ENCODE peak calls at places on chromosomes 1 and 21, in nine cellular contexts. M is psoas muscle, V is dorsolateral prefrontal cortex, S is SJSA1, R is AG04450, Q is colonic mucosa, H is brain microvascular endothelial cell, U is transverse colon, D is GM23338. A is an unnamed sample.

GRCh38 chr1:207869859-207870258 is 41.1 kb downstream of the CD34 start:
- DNase-seq in M (no peak), S (no peak), Q (no peak), D (no peak), H (no peak), U (peak), R (no peak), V (no peak), A (no peak)

GRCh38 chr1:18783705-18784522 is 75.5 kb downstream of the TAS1R2 start:
- DNase-seq in U (no peak), S (no peak), H (no peak), D (peak), R (no peak), Q (no peak), M (no peak), V (no peak), A (no peak)

GRCh38 chr1:92638498-92638897 is 146.4 kb downstream of the EVI5 start:
- DNase-seq in D (no peak), M (no peak), U (no peak), R (no peak), V (no peak), Q (no peak), S (no peak), H (no peak), A (no peak)

GRCh38 chr1:58858344-58858673 is 74.5 kb upstream of the JUN start:
- DNase-seq in D (no peak), H (no peak), V (no peak), Q (no peak), U (no peak), S (no peak), R (no peak), M (no peak), A (peak)

GRCh38 chr1:228279011-228279721 is 71.3 kb downstream of the OBSCN start:
- DNase-seq in V (peak), H (no peak), Q (no peak), D (no peak), R (no peak), M (no peak), S (peak), U (peak), A (no peak)

GRCh38 chr1:150551784-150552691 is 2.8 kb downstream of the ADAMTSL4 start:
- DNase-seq in M (peak), U (peak), R (peak), H (peak), V (peak), Q (peak), D (no peak), S (no peak), A (no peak)

GRCh38 chr21:17438642-17439041 is 74.2 kb upstream of the CXADR start:
- DNase-seq in R (no peak), H (no peak), Q (no peak), U (no peak), S (no peak), V (no peak), M (no peak), D (peak), A (no peak)

GRCh38 chr1:18645172-18646090 is 14.8 kb downstream of the PAX7 start:
- DNase-seq in V (no peak), H (no peak), M (no peak), Q (no peak), R (no peak), D (peak), U (no peak), S (no peak), A (no peak)

GRCh38 chr1:64536217-64536835 is 66.4 kb downstream of the CACHD1 start:
- DNase-seq in H (no peak), V (no peak), M (no peak), U (no peak), Q (no peak), D (no peak), R (no peak), S (no peak), A (no peak)

GRCh38 chr1:15446212-15446611 is 8.0 kb downstream of the CTRC start:
- DNase-seq in Q (no peak), D (no peak), S (no peak), H (no peak), R (no peak), U (no peak), M (no peak), V (no peak), A (no peak)

GRCh38 chr1:247212012-247212411 is 40.2 kb upstream of the ZNF124 start:
- DNase-seq in M (no peak), V (no peak), R (no peak), D (no peak), U (peak), S (no peak), H (no peak), Q (no peak), A (no peak)

GRCh38 chr1:34865981-34866761 is 6.6 kb upstream of the SMIM12 start:
- DNase-seq in D (peak), S (peak), H (peak), U (peak), M (peak), R (peak), V (peak), Q (peak), A (peak)

GRCh38 chr1:8204823-8205222 is 113.1 kb upstream of the SLC45A1 start:
- DNase-seq in D (no peak), Q (no peak), S (no peak), V (no peak), R (no peak), U (no peak), M (no peak), H (no peak), A (no peak)

GRCh38 chr1:184629261-184629660 is 125.4 kb downstream of the EDEM3 start:
- DNase-seq in Q (no peak), R (no peak), H (no peak), U (no peak), S (no peak), M (no peak), D (no peak), V (no peak), A (no peak)

GRCh38 chr1:227227761-227228160 is 90.5 kb downstream of the CDC42BPA start:
- DNase-seq in V (no peak), S (no peak), Q (no peak), H (no peak), D (no peak), U (no peak), R (no peak), M (no peak), A (no peak)

GRCh38 chr1:112674986-112675727 is 698 bp downstream of the MOV10 start:
- DNase-seq in V (no peak), S (peak), H (no peak), D (peak), R (no peak), M (peak), Q (peak), U (peak), A (peak)

GRCh38 chr1:76955652-76956051 is 88.4 kb downstream of the ST6GALNAC5 start:
- DNase-seq in R (no peak), H (no peak), V (no peak), Q (no peak), M (no peak), U (no peak), S (no peak), D (no peak), A (no peak)

GRCh38 chr1:206489980-206490534 is 17.3 kb upstream of the RASSF5 start:
- DNase-seq in Q (peak), D (peak), R (no peak), U (peak), H (peak), V (peak), M (peak), S (peak), A (peak)

GRCh38 chr1:154427173-154428139 is 22.3 kb downstream of the IL6R start:
- DNase-seq in V (no peak), D (no peak), H (no peak), M (peak), U (peak), S (no peak), R (no peak), Q (peak), A (no peak)

GRCh38 chr1:202193614-202194327 is at the start of gene LGR6:
- DNase-seq in U (no peak), Q (no peak), D (peak), S (no peak), M (no peak), V (no peak), H (no peak), R (no peak), A (no peak)

GRCh38 chr1:182735343-182735742 is 51.0 kb upstream of the RGS8 start:
- DNase-seq in V (no peak), U (no peak), D (no peak), S (no peak), R (no peak), M (no peak), H (no peak), Q (no peak), A (no peak)

GRCh38 chr1:23446644-23447310 is 22.2 kb upstream of the TCEA3 start:
- DNase-seq in M (no peak), R (no peak), D (no peak), V (no peak), H (no peak), S (no peak), Q (no peak), U (no peak), A (no peak)

GRCh38 chr1:211687462-211688215 is 12.2 kb upstream of the NEK2 start:
- DNase-seq in S (no peak), Q (no peak), D (no peak), M (no peak), H (no peak), U (no peak), R (no peak), V (no peak), A (no peak)

GRCh38 chr1:190175320-190175719 is 302.3 kb downstream of the BRINP3 start:
- DNase-seq in R (peak), V (no peak), U (no peak), M (no peak), H (no peak), Q (no peak), D (no peak), S (no peak), A (no peak)

GRCh38 chr1:10677508-10678364 is 118.7 kb downstream of the CASZ1 start:
- DNase-seq in R (no peak), H (no peak), U (peak), Q (peak), M (no peak), V (no peak), S (no peak), D (peak), A (no peak)

GRCh38 chr21:35390013-35390776 is 341.1 kb upstream of the RUNX1 start:
- DNase-seq in S (no peak), M (no peak), V (no peak), Q (no peak), D (no peak), R (no peak), U (no peak), H (peak), A (no peak)

GRCh38 chr1:56954664-56955063 is 11.2 kb downstream of the C8B start:
- DNase-seq in D (no peak), M (no peak), U (no peak), R (no peak), Q (no peak), V (no peak), H (no peak), S (no peak), A (no peak)

GRCh38 chr1:167734841-167735240 is 13.1 kb downstream of the MPZL1 start:
- DNase-seq in S (no peak), R (no peak), Q (no peak), M (no peak), H (no peak), D (no peak), U (no peak), V (no peak), A (no peak)

GRCh38 chr1:154966111-154966510 is 4.4 kb downstream of the SHC1 start:
- DNase-seq in V (no peak), Q (no peak), U (no peak), M (no peak), R (no peak), H (no peak), D (no peak), S (no peak), A (no peak)

GRCh38 chr1:89023026-89023425 is 360 bp upstream of the GBP3 start:
- DNase-seq in M (no peak), V (no peak), S (no peak), H (no peak), D (no peak), U (no peak), Q (no peak), R (no peak), A (no peak)

GRCh38 chr1:230976825-230977747 is 1.6 kb downstream of the TTC13 start:
- DNase-seq in D (no peak), V (no peak), R (no peak), H (no peak), M (no peak), Q (peak), U (no peak), S (no peak), A (peak)
- H3K4me3 ChIP-seq in D (peak), V (peak), R (no peak), H (no peak), M (peak), Q (peak), U (no peak), S (no peak), A (peak)

DNA sequence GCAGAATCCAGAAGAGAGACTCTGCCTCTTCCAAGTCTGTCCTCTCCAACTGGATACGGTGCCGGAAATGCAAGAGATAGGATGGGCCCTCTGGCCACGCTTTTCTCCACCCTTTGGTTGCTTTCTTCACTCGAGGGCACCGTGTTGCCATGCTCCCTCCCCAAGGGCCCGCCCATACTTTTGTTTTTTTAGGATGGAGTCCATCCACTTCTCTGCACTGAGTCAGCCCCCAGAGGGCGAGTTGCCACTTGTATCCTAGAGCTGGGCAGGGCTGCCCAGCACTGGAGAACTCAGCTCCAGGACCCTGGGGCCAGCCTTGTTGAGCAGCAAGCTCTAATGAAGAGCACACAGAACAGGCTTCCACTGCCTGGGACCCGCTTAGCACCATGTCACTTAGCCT is 25.5 kb downstream of the IFNGR2 start:
- DNase-seq in H (no peak), D (no peak), U (no peak), V (no peak), R (no peak), M (no peak), S (peak), Q (no peak), A (no peak)
- H3K27ac ChIP-seq in H (no peak), D (no peak), U (peak), V (no peak), R (no peak), M (no peak), S (no peak), Q (peak), A (no peak)

GRCh38 chr1:61743716-61744620 is 1.7 kb downstream of the PATJ start:
- DNase-seq in V (no peak), H (peak), M (no peak), U (no peak), R (no peak), D (no peak), S (no peak), Q (peak), A (no peak)

GRCh38 chr1:61741682-61742619 is at the start of gene PATJ:
- DNase-seq in D (peak), R (no peak), Q (peak), S (peak), U (peak), M (peak), H (no peak), V (no peak), A (peak)

GRCh38 chr1:61746768-61747167 is 4.5 kb downstream of the PATJ start:
- DNase-seq in U (no peak), M (no peak), D (no peak), R (no peak), S (no peak), Q (no peak), H (no peak), V (no peak), A (no peak)

GRCh38 chr1:61742620-61743431 is 546 bp downstream of the PATJ start:
- DNase-seq in V (no peak), Q (peak), U (peak), D (peak), H (no peak), S (peak), R (no peak), M (peak), A (no peak)

GRCh38 chr1:61743432-61743705 is 1.1 kb downstream of the PATJ start:
- DNase-seq in R (no peak), M (no peak), H (no peak), Q (no peak), D (no peak), S (no peak), V (no peak), U (no peak), A (no peak)
- H3K4me3 ChIP-seq in R (peak), M (peak), H (peak), Q (peak), D (peak), S (peak), V (peak), U (no peak), A (no peak)

GRCh38 chr1:225691861-225692516 is 39.1 kb upstream of the ENAH start:
- DNase-seq in Q (no peak), D (no peak), S (no peak), R (peak), U (no peak), H (peak), M (no peak), V (no peak), A (no peak)

GRCh38 chr1:225694151-225694603 is 41.3 kb upstream of the ENAH start:
- DNase-seq in R (no peak), V (no peak), H (peak), S (no peak), D (no peak), U (no peak), Q (peak), M (no peak), A (no peak)

GRCh38 chr1:225693085-225693698 is 40.3 kb upstream of the ENAH start:
- DNase-seq in S (no peak), U (no peak), H (no peak), D (no peak), Q (no peak), M (no peak), V (no peak), R (no peak), A (no peak)

GRCh38 chr1:225691377-225691776 is 38.5 kb upstream of the ENAH start:
- DNase-seq in U (no peak), Q (no peak), R (no peak), V (no peak), D (no peak), S (no peak), M (no peak), H (peak), A (no peak)

GRCh38 chr1:225692517-225692879 is 39.6 kb upstream of the ENAH start:
- DNase-seq in M (no peak), R (no peak), V (no peak), U (no peak), D (no peak), H (no peak), Q (no peak), S (no peak), A (no peak)
- H3K27ac ChIP-seq in M (no peak), R (no peak), V (no peak), U (no peak), D (no peak), H (no peak), Q (no peak), S (no peak), A (no peak)

GRCh38 chr1:97505289-97505688 is 415.5 kb downstream of the DPYD start:
- DNase-seq in H (no peak), U (no peak), V (no peak), Q (no peak), D (no peak), M (no peak), S (no peak), R (no peak), A (no peak)

GRCh38 chr1:97500696-97501297 is 420.0 kb downstream of the DPYD start:
- DNase-seq in V (no peak), H (no peak), S (no peak), Q (no peak), M (no peak), R (no peak), U (no peak), D (no peak), A (no peak)

GRCh38 chr1:97501628-97502027 is 419.2 kb downstream of the DPYD start:
- DNase-seq in H (no peak), S (no peak), U (no peak), R (no peak), V (no peak), M (no peak), Q (no peak), D (no peak), A (no peak)

GRCh38 chr1:97499667-97500066 is 421.2 kb downstream of the DPYD start:
- DNase-seq in H (no peak), U (no peak), V (no peak), D (no peak), M (no peak), R (no peak), S (no peak), Q (no peak), A (no peak)

DNA sequence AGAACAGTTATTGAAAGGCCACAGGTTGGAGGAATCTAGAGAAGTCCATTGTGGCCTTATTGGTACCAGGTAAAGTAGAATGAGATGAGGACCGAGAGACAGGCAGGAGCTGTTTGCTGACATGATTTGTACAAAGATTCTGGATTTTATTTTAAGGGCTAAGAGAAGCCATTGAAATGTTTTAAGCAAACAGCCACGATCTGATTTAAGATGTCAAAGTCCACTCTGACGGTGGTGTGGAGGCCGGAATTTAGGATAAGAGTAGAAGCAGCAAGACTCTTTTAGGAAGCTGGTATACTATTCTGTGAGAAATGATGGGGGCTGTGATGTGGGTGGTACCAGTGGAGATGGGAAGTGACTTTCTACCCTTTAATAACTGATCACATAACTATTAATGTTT is 418.5 kb downstream of the DPYD start:
- DNase-seq in Q (no peak), R (no peak), S (no peak), U (no peak), M (no peak), H (no peak), V (no peak), D (no peak), A (no peak)
- H3K4me3 ChIP-seq in Q (no peak), R (no peak), S (no peak), U (no peak), M (no peak), H (no peak), V (no peak), D (no peak), A (no peak)

DNA sequence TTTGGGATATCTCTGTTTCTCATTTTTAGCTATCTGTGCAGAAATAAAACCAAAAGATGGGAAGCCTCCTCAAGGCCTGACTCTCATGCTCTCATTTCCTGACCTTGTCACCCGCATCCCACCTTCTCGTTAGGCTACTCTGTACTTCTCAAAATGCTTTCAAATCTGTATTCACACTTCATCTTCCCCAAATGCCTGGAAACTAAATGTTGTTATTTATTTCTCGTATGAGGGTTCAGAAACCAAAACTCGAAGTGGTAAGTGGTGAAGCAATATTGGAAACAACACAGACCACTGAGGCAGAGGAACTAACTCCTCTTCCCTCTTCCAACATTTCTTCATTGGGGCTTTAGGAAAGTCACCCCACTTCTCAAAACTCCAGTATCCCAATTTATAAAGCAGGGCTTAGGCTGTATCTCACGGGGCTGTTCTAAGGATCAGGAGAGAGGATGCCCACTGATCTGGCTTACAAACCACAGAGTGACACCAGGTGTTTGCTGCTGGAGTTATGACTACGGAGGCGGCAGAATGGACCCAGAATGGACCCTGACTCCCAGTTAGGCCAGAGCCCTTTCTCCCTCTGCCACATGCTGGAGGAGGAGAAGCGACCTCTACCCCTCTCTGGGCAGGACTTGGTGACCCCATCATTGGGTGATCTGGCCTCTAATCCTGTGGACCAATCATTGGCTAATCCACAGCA is 3.5 kb downstream of the SLAMF7 start:
- DNase-seq in H (no peak), V (no peak), D (no peak), S (no peak), Q (no peak), M (no peak), R (no peak), U (no peak), A (no peak)
- H3K27ac ChIP-seq in H (no peak), V (no peak), D (no peak), S (no peak), Q (no peak), M (no peak), R (no peak), U (peak), A (no peak)

DNA sequence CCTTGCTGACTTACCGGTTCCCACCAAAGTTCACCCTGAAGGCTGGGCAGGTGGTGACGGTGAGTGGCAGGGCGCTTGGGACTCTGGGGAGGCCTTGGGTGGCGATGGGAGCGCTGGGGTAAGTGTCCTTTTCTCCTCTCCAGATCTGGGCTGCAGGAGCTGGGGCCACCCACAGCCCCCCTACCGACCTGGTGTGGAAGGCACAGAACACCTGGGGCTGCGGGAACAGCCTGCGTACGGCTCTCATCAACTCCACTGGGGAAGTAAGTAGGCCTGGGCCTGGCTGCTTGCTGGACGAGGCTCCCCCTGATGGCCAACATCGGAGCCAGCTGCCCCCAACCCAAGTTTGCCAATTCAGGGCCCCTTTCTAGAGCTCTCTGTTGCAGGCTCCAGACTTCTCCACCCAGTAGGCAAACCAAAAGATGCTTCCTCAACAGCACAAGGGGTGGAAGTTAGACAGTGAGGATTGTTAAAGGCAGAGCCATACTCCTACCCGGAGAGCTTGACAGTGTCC is 16.4 kb upstream of the SEMA4A start:
- DNase-seq in S (no peak), V (no peak), M (no peak), D (peak), H (no peak), U (no peak), Q (no peak), R (no peak), A (no peak)
- H3K4me3 ChIP-seq in S (no peak), V (no peak), M (no peak), D (no peak), H (no peak), U (no peak), Q (no peak), R (no peak), A (no peak)

A was measured in CD8-positive, alpha-beta T cell.